ENCODE peak calls at places on chromosome 6, in six cellular contexts. Y, M, R, F, V and D are unnamed samples.

GRCh38 chr6:154590770-154591169 is 80.3 kb upstream of the CNKSR3 start:
- DNase-seq in M (no peak), R (no peak), Y (no peak), V (peak; percentile 55), F (no peak), D (no peak)

GRCh38 chr6:10850728-10851127 is 12.4 kb upstream of the MAK start:
- DNase-seq in R (no peak), M (no peak), V (no peak), Y (no peak), F (no peak), D (no peak)

GRCh38 chr6:137927777-137928218 is 60.7 kb downstream of the TNFAIP3 start:
- DNase-seq in V (no peak), R (no peak), Y (peak; percentile 46), M (no peak), F (no peak), D (no peak)

GRCh38 chr6:158313989-158314388 is 1.7 kb downstream of the TULP4 start:
- DNase-seq in M (no peak), R (peak; percentile 57), V (no peak), F (no peak), Y (peak; percentile 19), D (no peak)

GRCh38 chr6:27700337-27700736 is 211.9 kb downstream of the OR2B2 start:
- DNase-seq in V (no peak), R (no peak), Y (no peak), M (no peak), F (no peak), D (no peak)

GRCh38 chr6:52104979-52105378 is 17.6 kb upstream of the PKHD1 start:
- DNase-seq in V (no peak), Y (no peak), F (no peak), R (no peak), M (no peak), D (no peak)

GRCh38 chr6:89146748-89147715 is 1.2 kb downstream of the PM20D2 start:
- DNase-seq in Y (no peak), M (peak; percentile 12), V (no peak), R (no peak), F (no peak), D (no peak)

GRCh38 chr6:105109955-105110650 is 69.7 kb downstream of the POPDC3 start:
- DNase-seq in F (no peak), R (no peak), M (no peak), Y (no peak), V (no peak), D (no peak)

GRCh38 chr6:13395272-13396237 is 67.2 kb upstream of the TBC1D7 start:
- DNase-seq in M (peak; percentile 15), F (peak; percentile 50), V (peak; percentile 92), R (peak; percentile 79), Y (peak; percentile 45), D (peak; percentile 33)

GRCh38 chr6:35776364-35777215 is at the start of gene CLPSL2:
- DNase-seq in M (no peak), Y (peak; percentile 79), V (no peak), R (no peak), F (no peak), D (no peak)

GRCh38 chr6:27720607-27721580 is 191.3 kb downstream of the OR2B2 start:
- DNase-seq in M (peak; percentile 40), F (no peak), R (no peak), Y (no peak), V (no peak), D (no peak)

GRCh38 chr6:11712760-11713159 is 65.8 kb downstream of the ADTRP start:
- DNase-seq in R (no peak), Y (no peak), V (no peak), M (no peak), F (no peak), D (no peak)

GRCh38 chr6:112270756-112271155 is 16.4 kb upstream of the LAMA4 start:
- DNase-seq in F (no peak), V (no peak), R (no peak), Y (no peak), M (no peak), D (no peak)

GRCh38 chr6:89956182-89956581 is 61.9 kb downstream of the GJA10 start:
- DNase-seq in V (no peak), Y (no peak), F (no peak), M (no peak), R (no peak), D (no peak)

GRCh38 chr6:79601020-79601609 is 30.0 kb upstream of the SH3BGRL2 start:
- DNase-seq in Y (no peak), V (no peak), M (peak; percentile 50), F (no peak), R (no peak), D (peak; percentile 26)

GRCh38 chr6:135162678-135163439 is 18.2 kb upstream of the MYB start:
- DNase-seq in F (no peak), V (peak; percentile 40), Y (no peak), M (no peak), R (no peak), D (no peak)

GRCh38 chr6:154462425-154462824 is 48.1 kb downstream of the CNKSR3 start:
- DNase-seq in F (no peak), M (no peak), R (no peak), V (no peak), Y (no peak), D (no peak)

GRCh38 chr6:36838896-36839818 is at the start of gene CPNE5:
- DNase-seq in M (no peak), Y (peak; percentile 42), V (no peak), F (peak; percentile 63), R (no peak), D (no peak)

GRCh38 chr6:53794073-53794719 is 609 bp upstream of the LRRC1 start:
- DNase-seq in R (peak; percentile 72), Y (no peak), M (peak; percentile 88), V (peak; percentile 74), F (peak; percentile 47), D (no peak)

GRCh38 chr6:112571886-112572285 is 224.8 kb downstream of the RFPL4B start:
- DNase-seq in R (no peak), V (no peak), F (no peak), Y (no peak), M (no peak), D (peak; percentile 75)

GRCh38 chr6:41199427-41200246 is 1.3 kb downstream of the TREML2 start:
- DNase-seq in F (no peak), M (no peak), R (no peak), V (no peak), Y (no peak), D (no peak)
- TF ChIP-seq CTCF in F (no peak), M (no peak), R (no peak), V (no peak), Y (no peak), D (no peak)

DNA sequence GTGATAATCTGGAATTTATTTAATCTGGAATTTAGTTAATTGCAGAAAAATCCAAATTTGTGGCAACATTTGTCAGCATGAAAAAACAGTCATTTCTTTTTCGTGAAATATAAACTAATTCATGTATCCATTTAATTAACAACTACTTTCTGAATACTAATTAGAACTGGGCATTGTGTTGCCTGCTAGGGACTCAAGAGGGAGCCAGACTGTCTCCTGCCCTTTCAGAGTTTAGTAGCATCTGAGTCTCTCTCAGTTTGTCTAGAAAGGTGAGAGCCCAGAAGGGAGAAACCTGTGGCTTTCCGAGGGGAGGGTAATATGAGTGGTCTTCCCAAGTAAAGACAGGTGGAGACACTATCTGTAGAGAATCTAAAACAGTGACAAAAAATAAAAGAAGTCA is 210.9 kb upstream of the HDDC2 start:
- DNase-seq in F (no peak), R (no peak), Y (no peak), M (no peak), V (no peak), D (no peak)
- TF ChIP-seq CTCF in F (no peak), R (peak; percentile 25), Y (no peak), M (peak; percentile 17), V (no peak), D (no peak)

GRCh38 chr6:16001158-16001557 is 127.7 kb upstream of the MYLIP start:
- DNase-seq in M (no peak), F (no peak), R (no peak), Y (no peak), V (no peak), D (no peak)
- TF ChIP-seq CTCF in M (no peak), F (no peak), R (no peak), Y (no peak), V (no peak), D (no peak)

DNA sequence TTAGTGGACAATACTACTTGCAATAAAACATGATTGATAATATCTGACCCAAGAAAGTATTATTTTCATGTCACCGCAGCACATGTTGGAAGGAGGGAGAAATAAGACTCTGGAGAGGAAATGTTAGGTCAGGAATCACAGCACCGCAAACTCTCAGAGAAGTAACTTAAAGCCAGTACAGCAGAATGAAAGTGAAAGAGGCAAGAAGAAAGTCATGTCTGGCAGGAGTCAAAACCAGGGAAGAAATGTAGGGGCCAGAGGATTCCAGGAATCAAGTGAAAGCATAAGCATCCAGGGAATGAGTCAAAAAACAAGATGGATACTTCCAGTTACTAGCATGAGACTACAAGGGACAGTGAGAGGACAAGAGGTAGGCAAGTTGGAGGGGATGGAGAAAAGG is 80.4 kb downstream of the AK9 start:
- DNase-seq in M (no peak), F (no peak), V (no peak), Y (no peak), R (no peak), D (no peak)
- TF ChIP-seq CTCF in M (no peak), F (no peak), V (no peak), Y (no peak), R (no peak), D (no peak)

GRCh38 chr6:44668391-44668930 is 281.0 kb downstream of the CDC5L start:
- DNase-seq in Y (no peak), F (no peak), M (no peak), R (no peak), V (no peak), D (no peak)

GRCh38 chr6:44667226-44667625 is 279.7 kb downstream of the CDC5L start:
- DNase-seq in V (no peak), R (no peak), Y (no peak), M (peak; percentile 78), F (no peak), D (peak; percentile 95)

GRCh38 chr6:44666324-44666723 is 278.8 kb downstream of the CDC5L start:
- DNase-seq in Y (no peak), R (no peak), M (no peak), V (no peak), F (no peak), D (no peak)

GRCh38 chr6:44668976-44669934 is 281.7 kb downstream of the CDC5L start:
- DNase-seq in V (no peak), M (no peak), F (no peak), Y (no peak), R (no peak), D (no peak)

GRCh38 chr6:44667668-44668390 is 280.3 kb downstream of the CDC5L start:
- DNase-seq in R (no peak), Y (no peak), F (no peak), V (peak; percentile 39), M (no peak), D (no peak)
- TF ChIP-seq CTCF in R (peak; percentile 53), Y (peak; percentile 67), F (no peak), V (peak; percentile 54), M (peak; percentile 65), D (peak; percentile 60)

GRCh38 chr6:26033132-26033941 is 53.9 kb upstream of the HFE start:
- DNase-seq in Y (peak; percentile 77), F (peak; percentile 59), V (peak; percentile 68), R (peak; percentile 80), M (peak; percentile 99), D (peak; percentile 94)

GRCh38 chr6:26031151-26031594 is 56.1 kb upstream of the HFE start:
- DNase-seq in R (no peak), F (no peak), Y (no peak), V (no peak), M (no peak), D (no peak)

GRCh38 chr6:26032387-26033131 is 54.7 kb upstream of the HFE start:
- DNase-seq in Y (no peak), M (no peak), V (no peak), F (no peak), R (no peak), D (no peak)

GRCh38 chr6:26030716-26031115 is 56.5 kb upstream of the HFE start:
- DNase-seq in Y (no peak), M (no peak), F (no peak), V (no peak), R (no peak), D (no peak)

GRCh38 chr6:26031595-26032386 is 55.4 kb upstream of the HFE start:
- DNase-seq in V (peak; percentile 75), R (peak; percentile 71), Y (peak; percentile 84), M (peak; percentile 100), F (peak; percentile 78), D (no peak)
- TF ChIP-seq CTCF in V (no peak), R (peak; percentile 26), Y (no peak), M (no peak), F (no peak), D (peak; percentile 20)